ENCODE peak calls at places on chromosomes 2 and 18, in eight cellular contexts. Q is GM12878, N is SK-N-SH, A is neuronal stem cell, I is A549, X is H1, H is GM23248, V is IMR-90. F is an unnamed sample.

GRCh38 chr2:167954500-167954899 is 292.9 kb downstream of the STK39 start:
- DNase-seq in Q (no peak), N (no peak), A (no peak), I (no peak), X (no peak), H (peak; percentile 38), V (no peak), F (no peak)

GRCh38 chr2:141027221-141027620 is 1103.6 kb downstream of the LRP1B start:
- DNase-seq in Q (no peak), N (no peak), A (no peak), I (no peak), X (no peak), H (no peak), V (no peak), F (no peak)

GRCh38 chr2:212611026-212611425 is 72.4 kb upstream of the ERBB4 start:
- DNase-seq in Q (no peak), N (no peak), A (no peak), I (no peak), X (no peak), H (no peak), V (no peak), F (no peak)

GRCh38 chr2:17627434-17627833 is 86.9 kb downstream of the VSNL1 start:
- DNase-seq in Q (no peak), N (no peak), A (no peak), I (no peak), X (no peak), H (no peak), V (no peak), F (no peak)

GRCh38 chr2:9087151-9087681 is 83.7 kb upstream of the MBOAT2 start:
- DNase-seq in Q (no peak), N (no peak), A (no peak), I (no peak), X (no peak), H (peak; percentile 34), V (peak; percentile 36), F (no peak)

GRCh38 chr2:127588241-127588640 is 52.8 kb downstream of the MYO7B start:
- DNase-seq in Q (no peak), N (no peak), A (no peak), I (no peak), X (no peak), H (no peak), V (no peak), F (no peak)

GRCh38 chr2:234989183-234989701 is 37.4 kb downstream of the SH3BP4 start:
- DNase-seq in Q (no peak), N (peak; percentile 71), A (no peak), I (no peak), X (no peak), H (no peak), V (no peak), F (no peak)

GRCh38 chr2:63699549-63699839 is 110.7 kb downstream of the MDH1 start:
- DNase-seq in Q (no peak), N (no peak), A (no peak), I (no peak), X (no peak), H (peak; percentile 64), V (peak; percentile 7), F (no peak)

GRCh38 chr2:7697052-7697451 is 779.8 kb downstream of the RNF144A start:
- DNase-seq in Q (no peak), N (no peak), A (no peak), I (no peak), X (no peak), H (no peak), V (no peak), F (peak; percentile 5)

GRCh38 chr2:37378411-37378810 is 34.0 kb downstream of the QPCT start:
- DNase-seq in Q (no peak), N (no peak), A (no peak), I (no peak), X (no peak), H (peak; percentile 81), V (peak; percentile 63), F (no peak)

GRCh38 chr18:44309185-44309584 is 371.5 kb upstream of the SETBP1 start:
- DNase-seq in Q (no peak), N (no peak), A (no peak), I (no peak), X (no peak), H (peak; percentile 69), V (peak; percentile 15), F (no peak)

GRCh38 chr18:26089247-26090129 is 925 bp downstream of the SS18 start:
- DNase-seq in Q (no peak), N (peak; percentile 10), A (peak; percentile 35), I (peak; percentile 35), X (no peak), H (peak; percentile 60), V (peak; percentile 49), F (peak; percentile 52)

GRCh38 chr2:9370746-9371145 is 52.6 kb downstream of the ITGB1BP1 start:
- DNase-seq in Q (no peak), N (no peak), A (no peak), I (no peak), X (no peak), H (peak; percentile 11), V (no peak), F (no peak)

GRCh38 chr18:43582120-43582519 is 304.8 kb upstream of the SYT4 start:
- DNase-seq in Q (no peak), N (no peak), A (no peak), I (no peak), X (no peak), H (no peak), V (no peak), F (no peak)

GRCh38 chr2:237440819-237441281 is 26.9 kb upstream of the COL6A3 start:
- DNase-seq in Q (no peak), N (no peak), A (no peak), I (no peak), X (no peak), H (peak; percentile 64), V (peak; percentile 40), F (no peak)

GRCh38 chr2:35415282-35415681 is 940.3 kb upstream of the CRIM1 start:
- DNase-seq in Q (no peak), N (no peak), A (no peak), I (peak; percentile 10), X (no peak), H (no peak), V (no peak), F (no peak)

GRCh38 chr18:9209230-9209629 is 72.6 kb downstream of the ANKRD12 start:
- DNase-seq in Q (no peak), N (no peak), A (no peak), I (no peak), X (no peak), H (peak; percentile 56), V (peak; percentile 30), F (no peak)

GRCh38 chr18:59902993-59903610 is 3.3 kb downstream of the PMAIP1 start:
- DNase-seq in Q (no peak), N (no peak), A (no peak), I (no peak), X (no peak), H (no peak), V (no peak), F (no peak)

DNA sequence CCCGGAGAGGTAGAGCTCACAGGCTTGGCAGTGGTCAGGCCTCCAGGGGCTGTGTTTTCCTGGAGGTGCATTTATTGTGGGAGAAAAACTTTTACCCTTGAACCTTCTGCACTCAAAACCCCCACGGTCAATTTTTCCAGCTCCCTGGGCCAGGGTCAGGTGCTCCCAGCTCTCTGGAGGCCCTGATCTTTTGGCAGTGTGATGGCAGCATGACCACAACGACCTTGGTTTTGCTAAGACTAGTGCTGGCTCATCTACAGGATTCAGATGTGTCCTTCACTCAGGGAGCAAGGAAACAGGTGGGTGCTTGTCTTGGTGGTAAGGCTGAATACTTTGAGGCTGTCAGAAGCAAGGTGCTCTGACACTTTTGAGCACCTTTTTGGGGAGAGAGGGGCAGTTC is 92.3 kb downstream of the CCDC93 start:
- DNase-seq in Q (no peak), N (no peak), A (no peak), I (no peak), X (no peak), H (no peak), V (no peak), F (no peak)
- H3K4me2 ChIP-seq in Q (no peak overlapping the region), N (no peak overlapping the region), A (no peak overlapping the region), I (no peak overlapping the region), X (no peak overlapping the region), H (no peak overlapping the region), V (no peak overlapping the region), F (no peak overlapping the region)

DNA sequence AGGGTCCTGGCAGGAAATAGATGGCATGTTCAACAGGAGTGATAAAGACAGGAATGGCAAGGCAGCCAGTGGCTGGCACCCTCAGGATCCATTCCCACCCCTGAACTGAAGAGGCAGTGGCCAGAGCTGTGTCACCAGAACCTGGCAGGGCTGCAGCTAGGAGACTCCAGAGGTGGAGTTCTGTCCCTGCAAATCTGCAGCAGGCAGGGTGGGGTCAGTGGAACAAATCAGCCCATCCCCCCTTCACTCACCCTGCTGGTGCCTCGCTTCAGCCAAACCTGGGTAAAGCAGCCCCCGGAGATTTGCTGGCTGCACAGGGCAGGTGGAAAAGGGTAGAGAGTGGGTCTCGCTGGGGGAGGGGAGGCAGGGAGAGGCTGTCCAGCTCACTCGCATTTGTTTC is 12.7 kb downstream of the INPP5D start:
- DNase-seq in Q (no peak), N (no peak), A (no peak), I (no peak), X (no peak), H (no peak), V (no peak), F (no peak)
- H3K4me2 ChIP-seq in Q (peak overlapping the region; percentile 51), N (no peak overlapping the region), A (no peak overlapping the region), I (no peak overlapping the region), X (no peak overlapping the region), H (no peak overlapping the region), V (no peak overlapping the region), F (no peak overlapping the region)

DNA sequence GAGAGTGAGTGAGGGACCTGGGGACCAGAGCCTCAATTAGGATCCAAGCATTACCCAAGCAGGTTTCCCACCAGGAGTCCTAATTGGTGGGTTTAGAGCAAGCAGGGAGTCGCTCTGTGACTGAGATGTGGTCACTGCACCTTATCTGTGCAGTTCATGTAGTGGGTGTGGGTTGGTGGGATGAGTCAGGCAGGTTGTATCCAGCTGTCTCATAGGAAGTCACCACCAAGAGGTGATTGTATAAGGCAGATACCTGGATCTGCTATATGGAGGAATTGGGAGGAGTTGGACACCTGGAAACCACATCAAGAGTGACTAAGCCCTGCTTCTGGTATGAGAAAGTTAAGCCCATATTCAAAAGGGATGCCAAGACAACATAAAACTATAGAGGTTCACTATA is 106.8 kb downstream of the ARHGAP28 start:
- DNase-seq in Q (no peak), N (no peak), A (no peak), I (no peak), X (no peak), H (no peak), V (peak; percentile 2), F (no peak)
- H3K4me2 ChIP-seq in Q (no peak overlapping the region), N (no peak overlapping the region), A (no peak overlapping the region), I (no peak overlapping the region), X (no peak overlapping the region), H (no peak overlapping the region), V (no peak overlapping the region), F (no peak overlapping the region)

DNA sequence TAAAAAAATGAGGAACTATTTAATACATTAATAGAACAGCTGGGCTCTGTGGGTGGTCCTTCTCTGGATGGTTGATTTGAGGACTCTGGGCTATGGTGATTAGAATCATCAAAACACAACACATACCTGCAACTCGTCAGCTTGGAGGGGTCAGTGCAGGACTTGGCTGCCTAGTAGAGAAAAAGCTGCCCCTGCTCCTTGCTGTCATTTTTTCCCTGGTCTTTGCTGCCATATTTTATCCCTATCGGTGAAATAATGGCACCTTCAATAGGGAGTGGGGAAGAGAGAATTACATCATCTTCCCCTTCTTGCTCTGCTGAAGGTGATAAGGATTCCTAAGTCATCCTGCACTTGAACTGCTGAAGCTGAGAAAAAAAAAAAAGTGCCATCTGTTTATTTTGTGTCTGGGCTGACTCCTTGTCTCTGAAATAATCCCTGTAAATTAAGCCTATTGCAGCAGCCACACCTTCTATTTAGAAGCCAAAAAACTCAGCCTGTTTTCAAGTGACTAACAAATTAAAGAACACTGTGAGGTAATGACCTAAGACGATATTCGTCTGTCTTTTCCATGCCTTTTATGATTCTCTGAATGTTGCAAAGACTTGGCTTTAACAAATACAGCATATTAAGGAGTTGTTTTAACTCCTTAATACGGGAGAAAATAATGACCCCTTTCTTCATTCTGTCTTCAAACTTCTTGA is 89.3 kb downstream of the ACVR1 start:
- DNase-seq in Q (no peak), N (no peak), A (no peak), I (no peak), X (no peak), H (peak; percentile 47), V (no peak), F (no peak)
- H3K4me2 ChIP-seq in Q (no peak overlapping the region), N (no peak overlapping the region), A (no peak overlapping the region), I (peak overlapping the region; percentile 79), X (no peak overlapping the region), H (no peak overlapping the region), V (no peak overlapping the region), F (no peak overlapping the region)